ENCODE peak calls at places on chromosomes 4 and X, in eight cellular contexts. One of them, this sample, is unnamed.

GRCh38 chr4:122854444-122854843 is 27.8 kb downstream of the FGF2 start:
- DNase-seq in AG04450: no peak
- DNase-seq in left ventricle myocardium inferior: no peak
- DNase-seq in choroid plexus epithelial cell: no peak
- DNase-seq in PC-3: no peak
- DNase-seq in BJ: no peak
- DNase-seq in RWPE1: no peak
- DNase-seq in endothelial cell: no peak
- DNase-seq in this sample: no peak

GRCh38 chrX:144681501-144681900 is 565.8 kb upstream of the SPANXN1 start:
- DNase-seq in AG04450: no peak
- DNase-seq in left ventricle myocardium inferior: no peak
- DNase-seq in choroid plexus epithelial cell: peak; percentile 0
- DNase-seq in PC-3: peak; percentile 73
- DNase-seq in BJ: no peak
- DNase-seq in RWPE1: no peak
- DNase-seq in endothelial cell: no peak
- DNase-seq in this sample: no peak

GRCh38 chr4:74531952-74532794 is 87.2 kb downstream of the AREG start:
- DNase-seq in AG04450: peak; percentile 59
- DNase-seq in left ventricle myocardium inferior: no peak
- DNase-seq in choroid plexus epithelial cell: peak; percentile 98
- DNase-seq in PC-3: peak; percentile 85
- DNase-seq in BJ: no peak
- DNase-seq in RWPE1: peak; percentile 64
- DNase-seq in endothelial cell: peak; percentile 19
- DNase-seq in this sample: peak; percentile 5

GRCh38 chr4:61443813-61444510 is 243.8 kb downstream of the ADGRL3 start:
- DNase-seq in AG04450: no peak
- DNase-seq in left ventricle myocardium inferior: no peak
- DNase-seq in choroid plexus epithelial cell: peak; percentile 79
- DNase-seq in PC-3: peak; percentile 82
- DNase-seq in BJ: no peak
- DNase-seq in RWPE1: peak; percentile 44
- DNase-seq in endothelial cell: no peak
- DNase-seq in this sample: no peak

GRCh38 chrX:68872171-68872570 is 43.4 kb downstream of the EFNB1 start:
- DNase-seq in AG04450: no peak
- DNase-seq in left ventricle myocardium inferior: no peak
- DNase-seq in choroid plexus epithelial cell: no peak
- DNase-seq in PC-3: no peak
- DNase-seq in BJ: no peak
- DNase-seq in RWPE1: peak; percentile 2
- DNase-seq in endothelial cell: no peak
- DNase-seq in this sample: no peak

GRCh38 chr4:663438-664428 is 10.3 kb downstream of the ATP5ME start:
- DNase-seq in AG04450: no peak
- DNase-seq in left ventricle myocardium inferior: peak; percentile 54
- DNase-seq in choroid plexus epithelial cell: no peak
- DNase-seq in PC-3: no peak
- DNase-seq in BJ: no peak
- DNase-seq in RWPE1: no peak
- DNase-seq in endothelial cell: peak; percentile 50
- DNase-seq in this sample: peak; percentile 90

GRCh38 chr4:159071178-159071968 is 31.5 kb upstream of the RAPGEF2 start:
- DNase-seq in AG04450: no peak
- DNase-seq in left ventricle myocardium inferior: no peak
- DNase-seq in choroid plexus epithelial cell: peak; percentile 79
- DNase-seq in PC-3: peak; percentile 71
- DNase-seq in BJ: no peak
- DNase-seq in RWPE1: peak; percentile 46
- DNase-seq in endothelial cell: no peak
- DNase-seq in this sample: no peak

GRCh38 chr4:139619644-139620043 is 46.0 kb upstream of the MGST2 start:
- DNase-seq in AG04450: no peak
- DNase-seq in left ventricle myocardium inferior: no peak
- DNase-seq in choroid plexus epithelial cell: peak; percentile 58
- DNase-seq in PC-3: peak; percentile 64
- DNase-seq in BJ: no peak
- DNase-seq in RWPE1: peak; percentile 28
- DNase-seq in endothelial cell: no peak
- DNase-seq in this sample: no peak

GRCh38 chr4:142846729-142847606 is 867 bp upstream of the INPP4B start:
- DNase-seq in AG04450: no peak
- DNase-seq in left ventricle myocardium inferior: peak; percentile 30
- DNase-seq in choroid plexus epithelial cell: peak; percentile 15
- DNase-seq in PC-3: peak; percentile 90
- DNase-seq in BJ: no peak
- DNase-seq in RWPE1: peak; percentile 57
- DNase-seq in endothelial cell: peak; percentile 30
- DNase-seq in this sample: peak; percentile 34

GRCh38 chr4:24930136-24930535 is 17.3 kb upstream of the CCDC149 start:
- DNase-seq in AG04450: no peak
- DNase-seq in left ventricle myocardium inferior: no peak
- DNase-seq in choroid plexus epithelial cell: no peak
- DNase-seq in PC-3: peak; percentile 15
- DNase-seq in BJ: no peak
- DNase-seq in RWPE1: no peak
- DNase-seq in endothelial cell: no peak
- DNase-seq in this sample: no peak

GRCh38 chr4:139555073-139555704 is 830 bp downstream of the SETD7 start:
- DNase-seq in AG04450: peak; percentile 46
- DNase-seq in left ventricle myocardium inferior: peak; percentile 91
- DNase-seq in choroid plexus epithelial cell: peak; percentile 97
- DNase-seq in PC-3: peak; percentile 77
- DNase-seq in BJ: peak; percentile 50
- DNase-seq in RWPE1: peak; percentile 69
- DNase-seq in endothelial cell: peak; percentile 80
- DNase-seq in this sample: peak; percentile 72

GRCh38 chr4:92035666-92036065 is 268.1 kb upstream of the GRID2 start:
- DNase-seq in AG04450: no peak
- DNase-seq in left ventricle myocardium inferior: no peak
- DNase-seq in choroid plexus epithelial cell: no peak
- DNase-seq in PC-3: no peak
- DNase-seq in BJ: no peak
- DNase-seq in RWPE1: no peak
- DNase-seq in endothelial cell: no peak
- DNase-seq in this sample: no peak

GRCh38 chrX:19017271-19017670 is 33.4 kb upstream of the PHKA2 start:
- DNase-seq in AG04450: no peak
- DNase-seq in left ventricle myocardium inferior: no peak
- DNase-seq in choroid plexus epithelial cell: peak; percentile 41
- DNase-seq in PC-3: peak; percentile 63
- DNase-seq in BJ: no peak
- DNase-seq in RWPE1: peak; percentile 20
- DNase-seq in endothelial cell: peak; percentile 13
- DNase-seq in this sample: peak; percentile 46

GRCh38 chr4:111535792-111536191 is 609.5 kb upstream of the FAM241A start:
- DNase-seq in AG04450: no peak
- DNase-seq in left ventricle myocardium inferior: no peak
- DNase-seq in choroid plexus epithelial cell: no peak
- DNase-seq in PC-3: no peak
- DNase-seq in BJ: no peak
- DNase-seq in RWPE1: no peak
- DNase-seq in endothelial cell: no peak
- DNase-seq in this sample: no peak

GRCh38 chrX:16445166-16445752 is 204.7 kb upstream of the S100G start:
- DNase-seq in AG04450: no peak
- DNase-seq in left ventricle myocardium inferior: no peak
- DNase-seq in choroid plexus epithelial cell: peak; percentile 51
- DNase-seq in PC-3: peak; percentile 62
- DNase-seq in BJ: no peak
- DNase-seq in RWPE1: peak; percentile 28
- DNase-seq in endothelial cell: peak; percentile 15
- DNase-seq in this sample: peak; percentile 38

GRCh38 chr4:8118035-8118434 is 40.6 kb downstream of the ABLIM2 start:
- DNase-seq in AG04450: no peak
- DNase-seq in left ventricle myocardium inferior: no peak
- DNase-seq in choroid plexus epithelial cell: no peak
- DNase-seq in PC-3: no peak
- DNase-seq in BJ: no peak
- DNase-seq in RWPE1: no peak
- DNase-seq in endothelial cell: no peak
- DNase-seq in this sample: no peak

GRCh38 chrX:126820700-126821420 is 1.3 kb downstream of the PRR32 start:
- DNase-seq in AG04450: no peak
- DNase-seq in left ventricle myocardium inferior: peak; percentile 31
- DNase-seq in choroid plexus epithelial cell: no peak
- DNase-seq in PC-3: no peak
- DNase-seq in BJ: no peak
- DNase-seq in RWPE1: no peak
- DNase-seq in endothelial cell: no peak
- DNase-seq in this sample: no peak

GRCh38 chr4:72360075-72360474 is 208.9 kb downstream of the ADAMTS3 start:
- DNase-seq in AG04450: no peak
- DNase-seq in left ventricle myocardium inferior: no peak
- DNase-seq in choroid plexus epithelial cell: no peak
- DNase-seq in PC-3: no peak
- DNase-seq in BJ: no peak
- DNase-seq in RWPE1: no peak
- DNase-seq in endothelial cell: no peak
- DNase-seq in this sample: no peak

GRCh38 chr4:171118091-171118490 is 695.1 kb upstream of the GALNTL6 start:
- DNase-seq in AG04450: no peak
- DNase-seq in left ventricle myocardium inferior: no peak
- DNase-seq in choroid plexus epithelial cell: peak; percentile 3
- DNase-seq in PC-3: peak; percentile 25
- DNase-seq in BJ: no peak
- DNase-seq in RWPE1: peak; percentile 1
- DNase-seq in endothelial cell: no peak
- DNase-seq in this sample: no peak

DNA sequence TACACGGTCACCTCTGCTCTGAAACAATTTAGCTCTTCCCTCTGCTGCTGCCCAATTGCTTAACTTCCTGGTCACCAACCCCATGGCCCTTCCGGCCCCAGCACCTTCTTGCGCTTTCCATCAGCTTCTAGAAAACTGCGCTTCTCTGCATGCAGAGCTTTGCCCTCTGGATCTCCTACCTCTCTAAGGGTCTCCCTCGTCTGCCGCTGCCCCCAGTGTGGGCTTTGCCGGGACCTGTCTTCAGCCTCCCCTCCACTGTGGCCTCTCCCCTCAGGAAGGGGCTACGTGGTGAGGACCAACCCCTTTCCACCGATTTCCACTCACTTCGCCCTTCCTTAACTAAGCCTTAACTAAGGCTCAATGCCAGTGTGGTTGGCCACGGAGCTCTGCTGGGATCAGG is 94.6 kb downstream of the DCTD start:
- DNase-seq in AG04450: no peak
- DNase-seq in left ventricle myocardium inferior: no peak
- DNase-seq in choroid plexus epithelial cell: no peak
- DNase-seq in PC-3: no peak
- DNase-seq in BJ: no peak
- DNase-seq in RWPE1: no peak
- DNase-seq in endothelial cell: no peak
- DNase-seq in this sample: no peak
- TF ChIP-seq CTCF in AG04450: no peak
- TF ChIP-seq CTCF in left ventricle myocardium inferior: no peak
- TF ChIP-seq CTCF in choroid plexus epithelial cell: no peak
- TF ChIP-seq CTCF in PC-3: no peak
- TF ChIP-seq CTCF in BJ: no peak
- TF ChIP-seq CTCF in RWPE1: no peak
- TF ChIP-seq CTCF in endothelial cell: no peak
- TF ChIP-seq CTCF in this sample: no peak

GRCh38 chr4:26400140-26400539 is 79.3 kb downstream of the RBPJ start:
- DNase-seq in AG04450: no peak
- DNase-seq in left ventricle myocardium inferior: no peak
- DNase-seq in choroid plexus epithelial cell: no peak
- DNase-seq in PC-3: no peak
- DNase-seq in BJ: no peak
- DNase-seq in RWPE1: no peak
- DNase-seq in endothelial cell: no peak
- DNase-seq in this sample: no peak
- TF ChIP-seq CTCF in AG04450: no peak
- TF ChIP-seq CTCF in left ventricle myocardium inferior: no peak
- TF ChIP-seq CTCF in choroid plexus epithelial cell: no peak
- TF ChIP-seq CTCF in PC-3: peak; percentile 12
- TF ChIP-seq CTCF in BJ: no peak
- TF ChIP-seq CTCF in RWPE1: no peak
- TF ChIP-seq CTCF in endothelial cell: no peak
- TF ChIP-seq CTCF in this sample: no peak

GRCh38 chr4:76987153-76987562 is 37.6 kb downstream of the SEPTIN11 start:
- DNase-seq in AG04450: peak; percentile 96
- DNase-seq in left ventricle myocardium inferior: peak; percentile 34
- DNase-seq in choroid plexus epithelial cell: peak; percentile 98
- DNase-seq in PC-3: no peak
- DNase-seq in BJ: peak; percentile 99
- DNase-seq in RWPE1: no peak
- DNase-seq in endothelial cell: no peak
- DNase-seq in this sample: no peak

GRCh38 chr4:76981649-76982048 is 32.1 kb downstream of the SEPTIN11 start:
- DNase-seq in AG04450: no peak
- DNase-seq in left ventricle myocardium inferior: no peak
- DNase-seq in choroid plexus epithelial cell: peak; percentile 75
- DNase-seq in PC-3: no peak
- DNase-seq in BJ: no peak
- DNase-seq in RWPE1: no peak
- DNase-seq in endothelial cell: no peak
- DNase-seq in this sample: no peak

GRCh38 chr4:76982638-76983579 is 33.4 kb downstream of the SEPTIN11 start:
- DNase-seq in AG04450: no peak
- DNase-seq in left ventricle myocardium inferior: no peak
- DNase-seq in choroid plexus epithelial cell: peak; percentile 64
- DNase-seq in PC-3: no peak
- DNase-seq in BJ: no peak
- DNase-seq in RWPE1: no peak
- DNase-seq in endothelial cell: no peak
- DNase-seq in this sample: no peak

GRCh38 chr4:76984788-76985211 is 35.2 kb downstream of the SEPTIN11 start:
- DNase-seq in AG04450: peak; percentile 100
- DNase-seq in left ventricle myocardium inferior: peak; percentile 44
- DNase-seq in choroid plexus epithelial cell: peak; percentile 100
- DNase-seq in PC-3: peak; percentile 61
- DNase-seq in BJ: peak; percentile 100
- DNase-seq in RWPE1: peak; percentile 44
- DNase-seq in endothelial cell: no peak
- DNase-seq in this sample: no peak

GRCh38 chr4:76984127-76984526 is 34.6 kb downstream of the SEPTIN11 start:
- DNase-seq in AG04450: no peak
- DNase-seq in left ventricle myocardium inferior: no peak
- DNase-seq in choroid plexus epithelial cell: peak; percentile 74
- DNase-seq in PC-3: peak; percentile 21
- DNase-seq in BJ: no peak
- DNase-seq in RWPE1: no peak
- DNase-seq in endothelial cell: no peak
- DNase-seq in this sample: peak; percentile 37
- TF ChIP-seq CTCF in AG04450: peak; percentile 47
- TF ChIP-seq CTCF in left ventricle myocardium inferior: peak; percentile 38
- TF ChIP-seq CTCF in choroid plexus epithelial cell: peak; percentile 48
- TF ChIP-seq CTCF in PC-3: peak; percentile 46
- TF ChIP-seq CTCF in BJ: peak; percentile 42
- TF ChIP-seq CTCF in RWPE1: no peak
- TF ChIP-seq CTCF in endothelial cell: peak; percentile 25
- TF ChIP-seq CTCF in this sample: peak; percentile 40

DNA sequence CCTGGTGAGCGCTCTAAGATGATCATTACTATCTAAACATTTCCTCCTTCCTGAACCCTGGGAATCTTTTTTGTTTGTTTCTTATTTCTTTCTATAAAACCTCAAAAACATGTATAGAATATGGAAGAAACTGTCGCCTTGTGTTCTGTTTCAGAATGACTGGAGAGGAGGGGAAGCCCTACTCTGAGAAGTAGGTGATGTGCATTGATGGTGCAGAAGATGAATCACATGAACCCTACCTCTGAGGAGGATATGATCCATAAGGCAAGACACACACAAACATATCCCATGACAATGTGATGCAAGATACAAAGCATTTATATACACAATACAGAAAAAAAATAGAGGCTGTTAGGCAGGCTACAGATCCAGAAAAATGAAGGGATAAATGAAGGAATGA is 219.9 kb upstream of the GYPA start:
- DNase-seq in AG04450: no peak
- DNase-seq in left ventricle myocardium inferior: no peak
- DNase-seq in choroid plexus epithelial cell: peak; percentile 58
- DNase-seq in PC-3: no peak
- DNase-seq in BJ: no peak
- DNase-seq in RWPE1: no peak
- DNase-seq in endothelial cell: no peak
- DNase-seq in this sample: no peak
- TF ChIP-seq CTCF in AG04450: no peak
- TF ChIP-seq CTCF in left ventricle myocardium inferior: no peak
- TF ChIP-seq CTCF in choroid plexus epithelial cell: no peak
- TF ChIP-seq CTCF in PC-3: no peak
- TF ChIP-seq CTCF in BJ: no peak
- TF ChIP-seq CTCF in RWPE1: no peak
- TF ChIP-seq CTCF in endothelial cell: no peak
- TF ChIP-seq CTCF in this sample: no peak